ENCODE peak calls at places on chromosomes 12 and 14, in five cellular contexts. One of them, this sample, is unnamed.

GRCh38 chr14:99519347-99519881 is 38.2 kb downstream of the CCNK start:
- DNase-seq in gastrocnemius medialis: no peak
- DNase-seq in A549: no peak
- DNase-seq in fibroblast of the aortic adventitia: no peak
- DNase-seq in HL-60: no peak
- DNase-seq in this sample: no peak

GRCh38 chr12:123580772-123581171 is 3.6 kb upstream of the TMED2 start:
- DNase-seq in gastrocnemius medialis: no peak
- DNase-seq in A549: no peak
- DNase-seq in fibroblast of the aortic adventitia: no peak
- DNase-seq in HL-60: no peak
- DNase-seq in this sample: no peak

GRCh38 chr14:104164512-104164911 is 26.1 kb downstream of the KIF26A start:
- DNase-seq in gastrocnemius medialis: no peak
- DNase-seq in A549: no peak
- DNase-seq in fibroblast of the aortic adventitia: no peak
- DNase-seq in HL-60: no peak
- DNase-seq in this sample: no peak

GRCh38 chr12:90653051-90653450 is 301.9 kb downstream of the CCER1 start:
- DNase-seq in gastrocnemius medialis: no peak
- DNase-seq in A549: no peak
- DNase-seq in fibroblast of the aortic adventitia: peak; percentile 63
- DNase-seq in HL-60: no peak
- DNase-seq in this sample: no peak

GRCh38 chr12:84492381-84492883 is 420.2 kb downstream of the SLC6A15 start:
- DNase-seq in gastrocnemius medialis: no peak
- DNase-seq in A549: no peak
- DNase-seq in fibroblast of the aortic adventitia: no peak
- DNase-seq in HL-60: no peak
- DNase-seq in this sample: no peak

GRCh38 chr12:9064201-9064814 is 51.4 kb downstream of the A2M start:
- DNase-seq in gastrocnemius medialis: peak; percentile 45
- DNase-seq in A549: peak; percentile 75
- DNase-seq in fibroblast of the aortic adventitia: peak; percentile 31
- DNase-seq in HL-60: peak; percentile 53
- DNase-seq in this sample: no peak

GRCh38 chr14:68790656-68791077 is 2.2 kb downstream of the ZFP36L1 start:
- DNase-seq in gastrocnemius medialis: no peak
- DNase-seq in A549: no peak
- DNase-seq in fibroblast of the aortic adventitia: no peak
- DNase-seq in HL-60: no peak
- DNase-seq in this sample: no peak

GRCh38 chr12:81245458-81245857 is 167.6 kb downstream of the ACSS3 start:
- DNase-seq in gastrocnemius medialis: no peak
- DNase-seq in A549: no peak
- DNase-seq in fibroblast of the aortic adventitia: no peak
- DNase-seq in HL-60: no peak
- DNase-seq in this sample: no peak

GRCh38 chr14:50830044-50830931 is 674 bp downstream of the NIN start:
- DNase-seq in gastrocnemius medialis: peak; percentile 29
- DNase-seq in A549: peak; percentile 24
- DNase-seq in fibroblast of the aortic adventitia: peak; percentile 37
- DNase-seq in HL-60: peak; percentile 78
- DNase-seq in this sample: no peak

GRCh38 chr14:84208451-84208850 is 1321.5 kb upstream of the FLRT2 start:
- DNase-seq in gastrocnemius medialis: no peak
- DNase-seq in A549: no peak
- DNase-seq in fibroblast of the aortic adventitia: no peak
- DNase-seq in HL-60: no peak
- DNase-seq in this sample: no peak

GRCh38 chr14:90111895-90112534 is 50.2 kb downstream of the KCNK13 start:
- DNase-seq in gastrocnemius medialis: no peak
- DNase-seq in A549: peak; percentile 31
- DNase-seq in fibroblast of the aortic adventitia: peak; percentile 51
- DNase-seq in HL-60: no peak
- DNase-seq in this sample: no peak

GRCh38 chr14:90107789-90108188 is 46.0 kb downstream of the KCNK13 start:
- DNase-seq in gastrocnemius medialis: no peak
- DNase-seq in A549: no peak
- DNase-seq in fibroblast of the aortic adventitia: no peak
- DNase-seq in HL-60: peak; percentile 3
- DNase-seq in this sample: no peak

GRCh38 chr14:90114554-90114953 is 52.8 kb downstream of the KCNK13 start:
- DNase-seq in gastrocnemius medialis: no peak
- DNase-seq in A549: peak; percentile 26
- DNase-seq in fibroblast of the aortic adventitia: no peak
- DNase-seq in HL-60: no peak
- DNase-seq in this sample: no peak

GRCh38 chr14:90105756-90106155 is 44.0 kb downstream of the KCNK13 start:
- DNase-seq in gastrocnemius medialis: no peak
- DNase-seq in A549: no peak
- DNase-seq in fibroblast of the aortic adventitia: peak; percentile 22
- DNase-seq in HL-60: no peak
- DNase-seq in this sample: no peak

GRCh38 chr14:90109858-90110257 is 48.1 kb downstream of the KCNK13 start:
- DNase-seq in gastrocnemius medialis: no peak
- DNase-seq in A549: peak; percentile 26
- DNase-seq in fibroblast of the aortic adventitia: no peak
- DNase-seq in HL-60: peak; percentile 7
- DNase-seq in this sample: no peak
- TF ChIP-seq CTCF in gastrocnemius medialis: no peak
- TF ChIP-seq CTCF in A549: peak; percentile 23
- TF ChIP-seq CTCF in fibroblast of the aortic adventitia: peak; percentile 17
- TF ChIP-seq CTCF in HL-60: peak; percentile 22
- TF ChIP-seq CTCF in this sample: peak; percentile 57

GRCh38 chr14:44898547-44898946 is 63.2 kb downstream of the KLHL28 start:
- DNase-seq in gastrocnemius medialis: no peak
- DNase-seq in A549: no peak
- DNase-seq in fibroblast of the aortic adventitia: peak; percentile 52
- DNase-seq in HL-60: no peak
- DNase-seq in this sample: no peak

GRCh38 chr14:44897844-44898151 is 63.9 kb downstream of the KLHL28 start:
- DNase-seq in gastrocnemius medialis: no peak
- DNase-seq in A549: no peak
- DNase-seq in fibroblast of the aortic adventitia: peak; percentile 31
- DNase-seq in HL-60: no peak
- DNase-seq in this sample: no peak

GRCh38 chr14:44897041-44897843 is 64.5 kb downstream of the KLHL28 start:
- DNase-seq in gastrocnemius medialis: peak; percentile 97
- DNase-seq in A549: peak; percentile 98
- DNase-seq in fibroblast of the aortic adventitia: peak; percentile 96
- DNase-seq in HL-60: peak; percentile 98
- DNase-seq in this sample: peak; percentile 89

GRCh38 chr14:44895716-44896115 is 66.0 kb downstream of the KLHL28 start:
- DNase-seq in gastrocnemius medialis: no peak
- DNase-seq in A549: no peak
- DNase-seq in fibroblast of the aortic adventitia: peak; percentile 66
- DNase-seq in HL-60: no peak
- DNase-seq in this sample: peak; percentile 27

DNA sequence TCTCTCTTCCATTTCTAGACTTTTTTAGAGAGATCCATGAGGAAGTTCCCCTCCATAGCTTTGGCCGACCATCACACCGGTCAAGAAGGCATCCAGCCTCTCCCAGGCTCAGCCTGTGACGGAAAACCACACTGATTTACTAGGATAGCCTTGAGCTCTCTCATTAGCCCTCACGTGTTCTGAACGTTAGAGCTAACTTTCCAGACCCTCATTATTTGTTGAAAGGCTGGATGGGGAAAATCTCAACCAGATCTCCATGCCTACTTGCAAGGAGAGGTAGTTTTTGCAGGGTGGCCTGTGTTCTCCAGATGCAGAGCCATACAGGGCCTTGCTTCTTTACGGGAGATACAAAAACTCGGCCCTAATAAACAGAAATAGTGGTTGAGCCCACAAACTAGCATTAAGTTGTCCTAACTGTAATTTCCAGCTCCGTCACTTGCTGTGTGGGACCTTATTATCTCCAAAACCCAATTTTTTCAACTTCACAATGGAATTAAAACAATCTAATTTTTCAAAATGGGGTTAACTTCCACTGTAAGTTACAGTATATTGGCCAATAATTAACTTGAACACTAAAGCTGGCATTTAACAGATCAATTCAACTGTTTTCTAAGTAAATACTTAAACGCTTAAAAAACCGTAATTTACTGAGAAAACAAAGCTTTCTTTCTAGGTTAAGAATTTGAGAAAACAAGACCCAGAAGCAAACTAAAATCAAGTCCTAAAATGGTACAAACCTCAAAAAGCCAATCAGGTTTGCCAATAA is 65.3 kb downstream of the KLHL28 start:
- DNase-seq in gastrocnemius medialis: no peak
- DNase-seq in A549: no peak
- DNase-seq in fibroblast of the aortic adventitia: no peak
- DNase-seq in HL-60: no peak
- DNase-seq in this sample: no peak
- H3K4me3 ChIP-seq in gastrocnemius medialis: peak overlapping the region; percentile 86
- H3K4me3 ChIP-seq in A549: peak overlapping the region; percentile 19
- H3K4me3 ChIP-seq in fibroblast of the aortic adventitia: peak overlapping the region; percentile 3
- H3K4me3 ChIP-seq in HL-60: peak overlapping the region; percentile 82
- H3K4me3 ChIP-seq in this sample: peak overlapping the region; percentile 80

GRCh38 chr14:57268161-57269067 is at the start of the genes AP5M1 and EXOC5:
- DNase-seq in gastrocnemius medialis: peak; percentile 86
- DNase-seq in A549: peak; percentile 94
- DNase-seq in fibroblast of the aortic adventitia: peak; percentile 90
- DNase-seq in HL-60: peak; percentile 95
- DNase-seq in this sample: peak; percentile 72
- TF ChIP-seq CTCF in gastrocnemius medialis: peak; percentile 10
- TF ChIP-seq CTCF in A549: peak; percentile 3
- TF ChIP-seq CTCF in fibroblast of the aortic adventitia: peak; percentile 13
- TF ChIP-seq CTCF in HL-60: no peak
- TF ChIP-seq CTCF in this sample: no peak

GRCh38 chr12:104805186-104805585 is 152.9 kb downstream of the SLC41A2 start:
- DNase-seq in gastrocnemius medialis: no peak
- DNase-seq in A549: no peak
- DNase-seq in fibroblast of the aortic adventitia: peak; percentile 69
- DNase-seq in HL-60: no peak
- DNase-seq in this sample: peak; percentile 4

GRCh38 chr12:104799458-104799857 is 158.6 kb downstream of the SLC41A2 start:
- DNase-seq in gastrocnemius medialis: no peak
- DNase-seq in A549: no peak
- DNase-seq in fibroblast of the aortic adventitia: no peak
- DNase-seq in HL-60: no peak
- DNase-seq in this sample: no peak

GRCh38 chr12:104801005-104801404 is 157.1 kb downstream of the SLC41A2 start:
- DNase-seq in gastrocnemius medialis: no peak
- DNase-seq in A549: no peak
- DNase-seq in fibroblast of the aortic adventitia: no peak
- DNase-seq in HL-60: no peak
- DNase-seq in this sample: no peak

GRCh38 chr12:104801427-104801826 is 156.7 kb downstream of the SLC41A2 start:
- DNase-seq in gastrocnemius medialis: no peak
- DNase-seq in A549: no peak
- DNase-seq in fibroblast of the aortic adventitia: no peak
- DNase-seq in HL-60: no peak
- DNase-seq in this sample: no peak

GRCh38 chr12:104802198-104802597 is 155.9 kb downstream of the SLC41A2 start:
- DNase-seq in gastrocnemius medialis: no peak
- DNase-seq in A549: no peak
- DNase-seq in fibroblast of the aortic adventitia: peak; percentile 58
- DNase-seq in HL-60: no peak
- DNase-seq in this sample: no peak
- H3K4me3 ChIP-seq in gastrocnemius medialis: no peak overlapping the region
- H3K4me3 ChIP-seq in A549: no peak overlapping the region
- H3K4me3 ChIP-seq in fibroblast of the aortic adventitia: no peak overlapping the region
- H3K4me3 ChIP-seq in HL-60: no peak overlapping the region
- H3K4me3 ChIP-seq in this sample: no peak overlapping the region

GRCh38 chr12:5000658-5001390 is 42.9 kb upstream of the KCNA5 start:
- DNase-seq in gastrocnemius medialis: no peak
- DNase-seq in A549: no peak
- DNase-seq in fibroblast of the aortic adventitia: no peak
- DNase-seq in HL-60: no peak
- DNase-seq in this sample: no peak

GRCh38 chr12:5000204-5000603 is 43.5 kb upstream of the KCNA5 start:
- DNase-seq in gastrocnemius medialis: no peak
- DNase-seq in A549: peak; percentile 19
- DNase-seq in fibroblast of the aortic adventitia: no peak
- DNase-seq in HL-60: no peak
- DNase-seq in this sample: no peak

GRCh38 chr12:4997939-4998338 is 45.7 kb upstream of the KCNA5 start:
- DNase-seq in gastrocnemius medialis: peak; percentile 56
- DNase-seq in A549: peak; percentile 26
- DNase-seq in fibroblast of the aortic adventitia: peak; percentile 94
- DNase-seq in HL-60: no peak
- DNase-seq in this sample: peak; percentile 83

DNA sequence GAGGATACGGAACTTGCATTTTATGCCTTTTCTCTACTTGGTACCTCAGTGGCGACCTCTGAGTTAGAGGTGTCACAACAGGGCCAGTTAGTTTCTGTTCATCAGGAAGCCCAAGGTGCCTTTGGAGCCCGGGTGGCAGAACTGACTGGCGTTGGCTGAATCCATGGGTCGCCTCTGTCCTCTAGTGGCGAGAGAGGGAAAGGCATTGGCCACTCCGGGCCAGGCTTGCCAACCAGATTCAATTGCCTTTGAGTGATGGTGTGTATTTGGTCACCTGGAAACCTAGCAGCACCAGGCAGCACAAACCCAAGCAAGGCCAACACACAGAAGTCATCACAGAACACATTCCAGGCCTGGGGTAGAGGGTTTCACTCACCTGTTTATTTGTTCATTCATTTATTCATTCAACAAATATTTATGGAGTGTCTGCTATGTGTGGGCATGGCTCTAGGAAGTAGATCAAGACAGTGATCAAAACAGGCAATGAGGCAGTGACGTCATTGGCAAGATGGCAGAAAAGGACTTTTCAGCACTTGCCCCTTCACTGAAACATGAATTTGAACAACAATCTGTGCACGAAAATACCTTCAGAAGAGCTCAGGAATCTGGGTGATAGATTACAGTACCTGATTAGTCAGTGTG is 40.5 kb upstream of the KCNA5 start:
- DNase-seq in gastrocnemius medialis: peak; percentile 41
- DNase-seq in A549: peak; percentile 61
- DNase-seq in fibroblast of the aortic adventitia: peak; percentile 66
- DNase-seq in HL-60: peak; percentile 50
- DNase-seq in this sample: no peak
- TF ChIP-seq CTCF in gastrocnemius medialis: peak; percentile 77
- TF ChIP-seq CTCF in A549: peak; percentile 74
- TF ChIP-seq CTCF in fibroblast of the aortic adventitia: peak; percentile 100
- TF ChIP-seq CTCF in HL-60: peak; percentile 99
- TF ChIP-seq CTCF in this sample: peak; percentile 100

DNA sequence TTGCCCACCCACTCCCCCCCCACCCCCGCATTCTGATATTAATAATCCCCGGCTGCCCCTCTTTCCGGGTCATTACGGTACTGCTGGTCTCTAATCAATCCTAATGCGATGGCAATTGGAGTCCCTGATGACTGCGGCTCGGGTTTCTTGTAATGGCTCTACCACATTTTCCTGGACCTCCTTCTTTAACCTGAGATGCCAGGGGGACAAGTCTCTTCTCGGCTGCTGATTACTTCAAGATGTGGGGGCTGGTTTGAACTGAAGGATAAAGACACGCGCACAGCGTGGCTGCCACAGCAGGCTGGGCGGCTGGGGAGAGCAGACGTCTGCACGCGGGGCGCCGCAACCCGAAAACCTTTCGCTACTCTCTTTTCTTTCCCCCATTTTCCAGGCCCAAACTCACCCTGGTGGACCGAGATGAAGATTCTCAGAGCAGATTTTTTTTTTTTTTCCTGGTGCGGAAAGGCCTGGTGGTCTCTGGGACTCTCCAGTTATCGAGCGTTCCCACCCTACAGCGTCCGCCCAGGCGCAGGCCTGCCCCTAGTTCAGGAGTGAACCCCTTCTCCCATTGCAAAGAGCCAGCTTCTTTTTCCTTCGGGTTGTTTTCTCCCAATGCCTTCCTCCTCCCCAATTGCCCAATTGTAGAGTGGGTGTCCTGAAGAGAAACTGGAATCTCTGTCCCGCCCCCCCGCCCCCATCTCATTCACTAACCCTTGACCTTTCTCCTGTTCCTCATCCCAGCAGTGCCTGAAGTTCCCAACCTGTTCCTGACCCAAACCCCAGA is 6.0 kb upstream of the SIX1 start:
- DNase-seq in gastrocnemius medialis: no peak
- DNase-seq in A549: no peak
- DNase-seq in fibroblast of the aortic adventitia: no peak
- DNase-seq in HL-60: no peak
- DNase-seq in this sample: no peak
- H3K4me3 ChIP-seq in gastrocnemius medialis: peak overlapping the region; percentile 73
- H3K4me3 ChIP-seq in A549: no peak overlapping the region
- H3K4me3 ChIP-seq in fibroblast of the aortic adventitia: no peak overlapping the region
- H3K4me3 ChIP-seq in HL-60: no peak overlapping the region
- H3K4me3 ChIP-seq in this sample: no peak overlapping the region